ENCODE peak calls at places on chromosomes 16 and 17, in six cellular contexts. S is mammary epithelial cell, V is aorta, A is lung, D is IMR-90, L is HAP-1. R is an unnamed sample.

GRCh38 chr16:66511615-66512500 is 38.1 kb downstream of the TK2 start:
- DNase-seq in A (no peak), V (peak; percentile 69), L (no peak), D (peak; percentile 72), S (peak; percentile 71), R (no peak)

GRCh38 chr16:70250748-70251650 is 741 bp downstream of the EXOSC6 start:
- DNase-seq in S (peak; percentile 48), D (peak; percentile 35), V (peak; percentile 81), A (no peak), L (peak; percentile 57), R (peak; percentile 63)

GRCh38 chr17:82993005-82993404 is 86.4 kb upstream of the METRNL start:
- DNase-seq in A (no peak), L (no peak), S (no peak), V (no peak), D (no peak), R (no peak)

GRCh38 chr16:66335704-66336329 is 30.7 kb upstream of the CDH5 start:
- DNase-seq in D (peak; percentile 80), S (no peak), A (no peak), L (peak; percentile 57), V (no peak), R (peak; percentile 55)

GRCh38 chr17:67546578-67547527 is 169.8 kb downstream of the PITPNC1 start:
- DNase-seq in S (no peak), V (peak; percentile 78), L (no peak), D (peak; percentile 71), A (peak; percentile 51), R (peak; percentile 93)

GRCh38 chr17:50003916-50004315 is 8.9 kb upstream of the DLX3 start:
- DNase-seq in L (no peak), S (no peak), A (no peak), D (no peak), V (peak; percentile 6), R (no peak)

GRCh38 chr17:17729620-17730249 is 48.5 kb downstream of the RAI1 start:
- DNase-seq in S (no peak), V (no peak), L (peak; percentile 56), A (no peak), D (no peak), R (no peak)

GRCh38 chr17:57956311-57957119 is 1.3 kb upstream of the CUEDC1 start:
- DNase-seq in S (no peak), L (peak; percentile 38), V (peak; percentile 41), A (no peak), D (no peak), R (no peak)

GRCh38 chr17:40722146-40722720 is 18.7 kb upstream of the KRT24 start:
- DNase-seq in D (no peak), A (no peak), S (no peak), V (no peak), L (no peak), R (no peak)

GRCh38 chr16:17205279-17206139 is 265.3 kb downstream of the XYLT1 start:
- DNase-seq in S (no peak), V (no peak), D (peak; percentile 87), L (no peak), A (no peak), R (no peak)

GRCh38 chr17:42387221-42387657 is 1.0 kb downstream of the STAT3 start:
- DNase-seq in A (peak; percentile 61), S (peak; percentile 66), V (no peak), D (peak; percentile 74), L (peak; percentile 71), R (peak; percentile 44)

GRCh38 chr16:15464401-15465186 is 30.2 kb downstream of the BMERB1 start:
- DNase-seq in D (peak; percentile 22), A (no peak), S (no peak), V (no peak), L (no peak), R (no peak)

GRCh38 chr17:20226814-20227482 is 217.8 kb downstream of the SPECC1 start:
- DNase-seq in A (peak; percentile 70), L (peak; percentile 88), S (peak; percentile 53), V (peak; percentile 95), D (peak; percentile 83), R (peak; percentile 93)

GRCh38 chr16:2008631-2009301 is 855 bp downstream of the ZNF598 start:
- DNase-seq in A (no peak), D (peak; percentile 44), L (peak; percentile 66), S (no peak), V (no peak), R (no peak)

GRCh38 chr17:76852843-76853242 is 15.4 kb upstream of the MGAT5B start:
- DNase-seq in A (no peak), D (no peak), V (no peak), S (no peak), L (no peak), R (no peak)
- H3K27me3 ChIP-seq in A (no peaks in the 10 kb centered on the region), D (peaks cover 16% of the 10 kb centered on the region), V (no peaks in the 10 kb centered on the region), S (no peaks in the 10 kb centered on the region), L (peaks cover 5% of the 10 kb centered on the region), R (no peaks in the 10 kb centered on the region)

GRCh38 chr17:70270554-70270953 is 101.2 kb downstream of the KCNJ2 start:
- DNase-seq in L (no peak), D (no peak), A (no peak), S (no peak), V (no peak), R (no peak)
- H3K9me3 ChIP-seq in L (no peaks in the 10 kb centered on the region), D (no peaks in the 10 kb centered on the region), A (no peaks in the 10 kb centered on the region), S (no peaks in the 10 kb centered on the region), V (no peaks in the 10 kb centered on the region), R (no peaks in the 10 kb centered on the region)

DNA sequence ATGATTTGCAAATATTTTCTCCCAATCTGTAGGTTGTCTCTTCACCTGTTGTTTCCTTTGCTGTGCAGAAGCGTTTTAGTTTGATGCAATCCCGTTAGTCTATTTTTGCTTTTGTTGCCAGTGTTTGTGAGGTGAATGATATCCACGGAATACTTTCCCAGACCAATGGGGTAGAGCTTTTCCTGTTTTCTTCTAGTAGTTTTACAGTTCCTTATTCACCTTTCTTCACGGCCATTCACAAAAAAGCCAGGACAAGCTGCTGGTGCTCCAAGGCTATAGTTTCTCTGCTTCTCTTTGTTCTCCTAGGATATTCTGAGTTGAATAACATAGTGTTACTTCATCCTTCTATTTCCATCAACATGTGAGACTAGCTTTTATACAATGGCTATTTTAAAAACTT is 98.7 kb downstream of the UTP18 start:
- DNase-seq in D (no peak), L (no peak), V (no peak), A (no peak), S (no peak), R (no peak)
- H3K36me3 ChIP-seq in D (no peaks in the 10 kb centered on the region), L (no peaks in the 10 kb centered on the region), V (no peaks in the 10 kb centered on the region), A (no peaks in the 10 kb centered on the region), S (no peaks in the 10 kb centered on the region), R (no peaks in the 10 kb centered on the region)

GRCh38 chr17:45787044-45787443 is 2.9 kb downstream of the CRHR1 start:
- DNase-seq in L (no peak), D (no peak), S (peak; percentile 45), V (no peak), A (no peak), R (no peak)
- H3K27me3 ChIP-seq in L (peaks cover 41% of the 10 kb centered on the region), D (peaks cover 87% of the 10 kb centered on the region), S (peaks cover 43% of the 10 kb centered on the region), V (no peaks in the 10 kb centered on the region), A (peaks cover 4% of the 10 kb centered on the region), R (no peaks in the 10 kb centered on the region)

R was measured in testis.